ENCODE peak calls at places on chromosome 7, in seven cellular contexts. One of them, this sample, is unnamed.

GRCh38 chr7:600149-600814 is 80.6 kb upstream of the PDGFA start:
- DNase-seq in tibial nerve: no peak
- DNase-seq in H9: no peak
- DNase-seq in T-helper 2 cell: no peak
- DNase-seq in retina: no peak
- DNase-seq in small intestine: no peak
- DNase-seq in SHP77: no peak
- DNase-seq in this sample: no peak

GRCh38 chr7:128909605-128910568 is 622 bp downstream of the KCP start:
- DNase-seq in tibial nerve: no peak
- DNase-seq in H9: peak
- DNase-seq in T-helper 2 cell: no peak
- DNase-seq in retina: peak
- DNase-seq in small intestine: no peak
- DNase-seq in SHP77: no peak
- DNase-seq in this sample: no peak

GRCh38 chr7:28176645-28177044 is 4.0 kb downstream of the JAZF1 start:
- DNase-seq in tibial nerve: no peak
- DNase-seq in H9: no peak
- DNase-seq in T-helper 2 cell: no peak
- DNase-seq in retina: no peak
- DNase-seq in small intestine: no peak
- DNase-seq in SHP77: no peak
- DNase-seq in this sample: no peak

GRCh38 chr7:20745716-20746115 is 41.0 kb downstream of the SP8 start:
- DNase-seq in tibial nerve: no peak
- DNase-seq in H9: peak
- DNase-seq in T-helper 2 cell: no peak
- DNase-seq in retina: no peak
- DNase-seq in small intestine: no peak
- DNase-seq in SHP77: no peak
- DNase-seq in this sample: no peak

GRCh38 chr7:27765856-27766255 is 25.9 kb downstream of the TAX1BP1 start:
- DNase-seq in tibial nerve: no peak
- DNase-seq in H9: no peak
- DNase-seq in T-helper 2 cell: no peak
- DNase-seq in retina: no peak
- DNase-seq in small intestine: no peak
- DNase-seq in SHP77: no peak
- DNase-seq in this sample: no peak

GRCh38 chr7:21371371-21371770 is 56.5 kb upstream of the SP4 start:
- DNase-seq in tibial nerve: no peak
- DNase-seq in H9: no peak
- DNase-seq in T-helper 2 cell: no peak
- DNase-seq in retina: peak
- DNase-seq in small intestine: no peak
- DNase-seq in SHP77: no peak
- DNase-seq in this sample: no peak

GRCh38 chr7:101133621-101134398 is 6.9 kb downstream of the SERPINE1 start:
- DNase-seq in tibial nerve: no peak
- DNase-seq in H9: no peak
- DNase-seq in T-helper 2 cell: no peak
- DNase-seq in retina: no peak
- DNase-seq in small intestine: no peak
- DNase-seq in SHP77: no peak
- DNase-seq in this sample: no peak

GRCh38 chr7:997404-998395 is 14.7 kb downstream of the CYP2W1 start:
- DNase-seq in tibial nerve: no peak
- DNase-seq in H9: no peak
- DNase-seq in T-helper 2 cell: no peak
- DNase-seq in retina: peak
- DNase-seq in small intestine: no peak
- DNase-seq in SHP77: no peak
- DNase-seq in this sample: peak

GRCh38 chr7:141695803-141696289 is 6.1 kb downstream of the DENND11 start:
- DNase-seq in tibial nerve: no peak
- DNase-seq in H9: no peak
- DNase-seq in T-helper 2 cell: no peak
- DNase-seq in retina: no peak
- DNase-seq in small intestine: peak
- DNase-seq in SHP77: peak
- DNase-seq in this sample: no peak

GRCh38 chr7:157476201-157476600 is 139.4 kb downstream of the DNAJB6 start:
- DNase-seq in tibial nerve: no peak
- DNase-seq in H9: peak
- DNase-seq in T-helper 2 cell: no peak
- DNase-seq in retina: no peak
- DNase-seq in small intestine: no peak
- DNase-seq in SHP77: no peak
- DNase-seq in this sample: no peak

GRCh38 chr7:25720427-25720826 is 431.6 kb upstream of the NFE2L3 start:
- DNase-seq in tibial nerve: no peak
- DNase-seq in H9: no peak
- DNase-seq in T-helper 2 cell: no peak
- DNase-seq in retina: no peak
- DNase-seq in small intestine: no peak
- DNase-seq in SHP77: peak
- DNase-seq in this sample: no peak

GRCh38 chr7:116876664-116877442 is 14.5 kb downstream of the CAPZA2 start:
- DNase-seq in tibial nerve: no peak
- DNase-seq in H9: no peak
- DNase-seq in T-helper 2 cell: no peak
- DNase-seq in retina: no peak
- DNase-seq in small intestine: peak
- DNase-seq in SHP77: no peak
- DNase-seq in this sample: no peak

GRCh38 chr7:73773700-73774517 is 3.8 kb upstream of the CLDN3 start:
- DNase-seq in tibial nerve: no peak
- DNase-seq in H9: no peak
- DNase-seq in T-helper 2 cell: no peak
- DNase-seq in retina: no peak
- DNase-seq in small intestine: peak
- DNase-seq in SHP77: no peak
- DNase-seq in this sample: no peak

GRCh38 chr7:101877882-101878591 is 60.6 kb downstream of the CUX1 start:
- DNase-seq in tibial nerve: no peak
- DNase-seq in H9: no peak
- DNase-seq in T-helper 2 cell: no peak
- DNase-seq in retina: no peak
- DNase-seq in small intestine: no peak
- DNase-seq in SHP77: no peak
- DNase-seq in this sample: no peak

GRCh38 chr7:27254625-27255024 is 12.0 kb downstream of the EVX1 start:
- DNase-seq in tibial nerve: no peak
- DNase-seq in H9: no peak
- DNase-seq in T-helper 2 cell: no peak
- DNase-seq in retina: no peak
- DNase-seq in small intestine: no peak
- DNase-seq in SHP77: no peak
- DNase-seq in this sample: no peak

GRCh38 chr7:24052572-24053223 is 231.3 kb upstream of the NPY start:
- DNase-seq in tibial nerve: no peak
- DNase-seq in H9: no peak
- DNase-seq in T-helper 2 cell: no peak
- DNase-seq in retina: no peak
- DNase-seq in small intestine: peak
- DNase-seq in SHP77: no peak
- DNase-seq in this sample: no peak

GRCh38 chr7:148772297-148773089 is 73.8 kb downstream of the CUL1 start:
- DNase-seq in tibial nerve: no peak
- DNase-seq in H9: no peak
- DNase-seq in T-helper 2 cell: no peak
- DNase-seq in retina: peak
- DNase-seq in small intestine: no peak
- DNase-seq in SHP77: no peak
- DNase-seq in this sample: no peak

GRCh38 chr7:151632750-151633515 is 113.2 kb upstream of the RHEB start:
- DNase-seq in tibial nerve: no peak
- DNase-seq in H9: peak
- DNase-seq in T-helper 2 cell: peak
- DNase-seq in retina: peak
- DNase-seq in small intestine: peak
- DNase-seq in SHP77: no peak
- DNase-seq in this sample: peak

GRCh38 chr7:154497751-154498150 is 445.6 kb downstream of the DPP6 start:
- DNase-seq in tibial nerve: no peak
- DNase-seq in H9: no peak
- DNase-seq in T-helper 2 cell: no peak
- DNase-seq in retina: no peak
- DNase-seq in small intestine: no peak
- DNase-seq in SHP77: no peak
- DNase-seq in this sample: no peak

GRCh38 chr7:149459540-149460433 is 1.1 kb downstream of the ZNF777 start:
- DNase-seq in tibial nerve: no peak
- DNase-seq in H9: no peak
- DNase-seq in T-helper 2 cell: no peak
- DNase-seq in retina: peak
- DNase-seq in small intestine: no peak
- DNase-seq in SHP77: no peak
- DNase-seq in this sample: peak

GRCh38 chr7:93894426-93894825 is 3.9 kb upstream of the TFPI2 start:
- DNase-seq in tibial nerve: no peak
- DNase-seq in H9: no peak
- DNase-seq in T-helper 2 cell: no peak
- DNase-seq in retina: no peak
- DNase-seq in small intestine: no peak
- DNase-seq in SHP77: no peak
- DNase-seq in this sample: no peak

GRCh38 chr7:3548815-3549214 is 247.8 kb downstream of the SDK1 start:
- DNase-seq in tibial nerve: no peak
- DNase-seq in H9: no peak
- DNase-seq in T-helper 2 cell: no peak
- DNase-seq in retina: no peak
- DNase-seq in small intestine: no peak
- DNase-seq in SHP77: no peak
- DNase-seq in this sample: no peak

GRCh38 chr7:43516581-43517342 is 66.1 kb upstream of the STK17A start:
- DNase-seq in tibial nerve: no peak
- DNase-seq in H9: no peak
- DNase-seq in T-helper 2 cell: no peak
- DNase-seq in retina: no peak
- DNase-seq in small intestine: no peak
- DNase-seq in SHP77: no peak
- DNase-seq in this sample: no peak

GRCh38 chr7:111012799-111013675 is 77.9 kb upstream of the LRRN3 start:
- DNase-seq in tibial nerve: no peak
- DNase-seq in H9: no peak
- DNase-seq in T-helper 2 cell: no peak
- DNase-seq in retina: no peak
- DNase-seq in small intestine: peak
- DNase-seq in SHP77: no peak
- DNase-seq in this sample: no peak